ENCODE peak calls at places on chromosomes 7 and 10, in five cellular contexts. D is hepatocyte, U is SW 1271, O is pons, A is psoas muscle. R is an unnamed sample.

GRCh38 chr10:88272186-88272585 is 310.9 kb downstream of the RNLS start:
- DNase-seq in U (no peak), D (no peak), O (no peak), A (no peak), R (no peak)

GRCh38 chr7:102140952-102141370 is 145.7 kb upstream of the SH2B2 start:
- DNase-seq in A (no peak), O (peak; percentile 76), D (no peak), U (no peak), R (peak; percentile 57)

GRCh38 chr7:42972703-42973500 is 40.7 kb downstream of the MRPL32 start:
- DNase-seq in D (peak; percentile 74), U (no peak), O (peak; percentile 31), A (no peak), R (peak; percentile 55)

GRCh38 chr10:61621538-61622150 is 41.1 kb upstream of the CABCOCO1 start:
- DNase-seq in O (peak; percentile 50), U (no peak), D (no peak), A (no peak), R (no peak)

GRCh38 chr7:106421181-106421762 is 136.5 kb upstream of the NAMPT start:
- DNase-seq in O (peak; percentile 93), D (peak; percentile 72), A (peak; percentile 84), U (no peak), R (peak; percentile 89)

GRCh38 chr10:24384954-24385353 is 176.0 kb downstream of the KIAA1217 start:
- DNase-seq in O (no peak), D (no peak), A (peak; percentile 59), U (no peak), R (no peak)

GRCh38 chr7:27169658-27170493 is 4.2 kb downstream of the HOXA10 start:
- DNase-seq in U (no peak), D (peak; percentile 5), A (peak; percentile 70), O (no peak), R (peak; percentile 14)

GRCh38 chr10:60414877-60415585 is 25.4 kb upstream of the ANK3 start:
- DNase-seq in D (peak; percentile 26), O (no peak), U (peak; percentile 31), A (no peak), R (no peak)

GRCh38 chr10:15084502-15084922 is 4.1 kb downstream of the ACBD7 start:
- DNase-seq in U (no peak), A (no peak), D (peak; percentile 51), O (peak; percentile 76), R (peak; percentile 66)

GRCh38 chr7:42315631-42316030 is 78.6 kb upstream of the GLI3 start:
- DNase-seq in D (no peak), U (no peak), A (no peak), O (no peak), R (no peak)

GRCh38 chr7:47191876-47192291 is 390.0 kb downstream of the TNS3 start:
- DNase-seq in U (no peak), A (no peak), D (peak; percentile 49), O (peak; percentile 19), R (no peak)

GRCh38 chr7:92763636-92764423 is 72.5 kb downstream of the CDK6 start:
- DNase-seq in A (no peak), U (peak; percentile 45), D (peak; percentile 76), O (no peak), R (no peak)

GRCh38 chr10:102118867-102119266 is 1.3 kb downstream of the LDB1 start:
- DNase-seq in D (no peak), U (no peak), A (no peak), O (peak; percentile 69), R (peak; percentile 71)

GRCh38 chr7:43454936-43455518 is 127.9 kb upstream of the STK17A start:
- DNase-seq in U (no peak), A (no peak), D (peak; percentile 52), O (peak; percentile 66), R (no peak)

GRCh38 chr10:80662429-80663211 is 124.9 kb downstream of the SH2D4B start:
- DNase-seq in D (peak; percentile 89), O (peak; percentile 76), A (peak; percentile 86), U (no peak), R (peak; percentile 92)

GRCh38 chr7:68025363-68025762 is 1028.7 kb downstream of the TYW1 start:
- DNase-seq in A (no peak), U (no peak), D (no peak), O (no peak), R (no peak)

GRCh38 chr7:87797798-87798403 is 78.3 kb downstream of the SLC25A40 start:
- DNase-seq in O (peak; percentile 69), U (no peak), A (no peak), D (peak; percentile 54), R (no peak)

GRCh38 chr7:152492952-152493351 is 57.1 kb upstream of the KMT2C start:
- DNase-seq in D (no peak), U (no peak), O (no peak), A (no peak), R (no peak)

R was measured in right cardiac atrium.